ENCODE peak calls at places on chromosomes 7 and 10, in nine cellular contexts. H is spleen; Q is upper lobe of right lung; K is lower lobe of right lung; V is heart right ventricle; W is CD8-positive, alpha-beta T cell; Z is cardiac muscle cell; I is cardiac fibroblast; T is Panc1. X is an unnamed sample.

GRCh38 chr10:98272690-98273453 is 4.9 kb upstream of the LOXL4 start:
- DNase-seq in W (no peak), H (no peak), T (no peak), Q (no peak), K (no peak), I (no peak), V (no peak), Z (no peak), X (no peak)

GRCh38 chr10:75505840-75506506 is 74.5 kb downstream of the LRMDA start:
- DNase-seq in I (no peak), H (no peak), W (no peak), V (no peak), K (no peak), T (no peak), Z (no peak), Q (no peak), X (no peak)

GRCh38 chr10:119253433-119254174 is 46.2 kb downstream of the GRK5 start:
- DNase-seq in V (peak; percentile 73), K (no peak), Q (no peak), H (peak; percentile 65), Z (no peak), T (peak; percentile 92), W (no peak), I (peak; percentile 95), X (no peak)

GRCh38 chr7:114856625-114857024 is 65.3 kb upstream of the MDFIC start:
- DNase-seq in H (no peak), Z (no peak), I (peak; percentile 24), K (no peak), W (no peak), V (no peak), Q (no peak), T (no peak), X (no peak)

GRCh38 chr7:67344481-67345193 is 348.0 kb downstream of the TYW1 start:
- DNase-seq in T (no peak), K (no peak), H (no peak), I (no peak), W (no peak), V (no peak), Q (no peak), Z (no peak), X (no peak)

GRCh38 chr7:27210441-27211083 is 10.7 kb upstream of the HOXA13 start:
- DNase-seq in Z (peak; percentile 47), I (peak; percentile 47), K (no peak), H (peak; percentile 82), T (no peak), W (peak; percentile 47), Q (no peak), V (peak; percentile 44), X (no peak)

GRCh38 chr7:92645531-92646061 is 55.4 kb upstream of the FAM133B start:
- DNase-seq in V (no peak), K (no peak), H (no peak), Q (no peak), T (no peak), Z (no peak), W (no peak), I (peak; percentile 58), X (no peak)

GRCh38 chr7:39670934-39671333 is 47.6 kb downstream of the RALA start:
- DNase-seq in T (no peak), Q (no peak), H (no peak), K (no peak), I (no peak), W (no peak), Z (no peak), V (no peak), X (no peak)

GRCh38 chr10:114379631-114380041 is 24.7 kb downstream of the AFAP1L2 start:
- DNase-seq in T (no peak), K (no peak), W (no peak), V (no peak), H (no peak), Q (no peak), Z (no peak), I (no peak), X (no peak)

GRCh38 chr10:128310966-128311658 is 184.9 kb upstream of the MKI67 start:
- DNase-seq in K (no peak), T (no peak), H (no peak), Z (no peak), Q (no peak), I (no peak), V (no peak), W (no peak), X (no peak)

GRCh38 chr7:94654764-94655561 is 970 bp downstream of the SGCE start:
- DNase-seq in H (no peak), T (no peak), I (peak; percentile 65), W (no peak), Z (peak; percentile 39), Q (no peak), K (no peak), V (peak; percentile 32), X (no peak)

GRCh38 chr10:58237014-58237830 is 30.5 kb downstream of the IPMK start:
- DNase-seq in K (no peak), I (peak; percentile 90), W (no peak), Z (no peak), H (no peak), Q (no peak), V (no peak), T (peak; percentile 39), X (no peak)

GRCh38 chr7:94028768-94029167 is 24.6 kb upstream of the BET1 start:
- DNase-seq in Z (no peak), I (peak; percentile 15), K (no peak), T (no peak), H (no peak), W (no peak), Q (no peak), V (no peak), X (no peak)

GRCh38 chr10:132943555-132944404 is 1.4 kb upstream of the CFAP46 start:
- DNase-seq in V (no peak), Z (no peak), K (no peak), Q (no peak), W (no peak), H (no peak), T (no peak), I (no peak), X (no peak)

GRCh38 chr10:33216661-33217427 is 117.6 kb downstream of the NRP1 start:
- DNase-seq in V (no peak), K (no peak), I (no peak), W (no peak), Q (no peak), Z (no peak), H (no peak), T (peak; percentile 50), X (no peak)

GRCh38 chr7:111329367-111330234 is 232.7 kb downstream of the IMMP2L start:
- DNase-seq in T (no peak), Z (peak; percentile 1), I (peak; percentile 53), K (no peak), H (no peak), V (no peak), Q (no peak), W (no peak), X (no peak)

GRCh38 chr7:25391295-25391861 is 163.1 kb upstream of the NPVF start:
- DNase-seq in V (no peak), T (no peak), W (no peak), I (peak; percentile 61), Z (peak; percentile 29), H (no peak), K (no peak), Q (no peak), X (no peak)

GRCh38 chr7:81064446-81064845 is 145.6 kb upstream of the SEMA3C start:
- DNase-seq in Z (peak; percentile 72), H (no peak), V (no peak), W (no peak), K (no peak), I (peak; percentile 12), Q (no peak), T (no peak), X (no peak)

GRCh38 chr7:98879198-98879988 is 1.1 kb downstream of the TRRAP start:
- DNase-seq in V (no peak), H (peak; percentile 85), W (peak; percentile 64), Z (peak; percentile 8), T (no peak), I (no peak), K (no peak), Q (peak; percentile 66), X (no peak)
- TF ChIP-seq CTCF in V (no peak), H (peak; percentile 60), W (peak; percentile 66), Z (peak; percentile 24), T (no peak), I (no peak), K (peak; percentile 7), Q (no peak), X (no peak)

GRCh38 chr7:79304711-79305110 is 148.8 kb downstream of the MAGI2 start:
- DNase-seq in H (no peak), T (no peak), V (no peak), Q (no peak), W (no peak), I (no peak), K (no peak), Z (no peak), X (no peak)

GRCh38 chr7:79302281-79302680 is 151.2 kb downstream of the MAGI2 start:
- DNase-seq in Z (no peak), T (no peak), Q (no peak), I (no peak), K (no peak), H (no peak), V (no peak), W (no peak), X (no peak)

GRCh38 chr7:79312022-79312421 is 141.4 kb downstream of the MAGI2 start:
- DNase-seq in H (no peak), W (no peak), Z (no peak), V (no peak), Q (no peak), K (no peak), I (no peak), T (no peak), X (no peak)

GRCh38 chr7:79307376-79307775 is 146.1 kb downstream of the MAGI2 start:
- DNase-seq in K (no peak), W (no peak), I (no peak), Z (no peak), V (no peak), Q (no peak), H (no peak), T (no peak), X (no peak)

GRCh38 chr7:79308176-79308575 is 145.3 kb downstream of the MAGI2 start:
- DNase-seq in H (no peak), W (no peak), V (no peak), I (peak; percentile 26), Z (peak; percentile 44), K (no peak), Q (no peak), T (no peak), X (no peak)
- TF ChIP-seq CTCF in H (no peak), W (no peak), V (no peak), I (no peak), Z (peak; percentile 9), K (no peak), Q (no peak), T (peak; percentile 63), X (no peak)

GRCh38 chr7:98826811-98827231 is 43.0 kb downstream of the TMEM130 start:
- DNase-seq in H (no peak), T (no peak), Q (no peak), I (peak; percentile 29), Z (no peak), K (no peak), W (no peak), V (peak; percentile 89), X (no peak)
- TF ChIP-seq CTCF in H (no peak), T (no peak), Q (no peak), I (no peak), Z (no peak), K (no peak), W (no peak), V (peak; percentile 6), X (no peak)

DNA sequence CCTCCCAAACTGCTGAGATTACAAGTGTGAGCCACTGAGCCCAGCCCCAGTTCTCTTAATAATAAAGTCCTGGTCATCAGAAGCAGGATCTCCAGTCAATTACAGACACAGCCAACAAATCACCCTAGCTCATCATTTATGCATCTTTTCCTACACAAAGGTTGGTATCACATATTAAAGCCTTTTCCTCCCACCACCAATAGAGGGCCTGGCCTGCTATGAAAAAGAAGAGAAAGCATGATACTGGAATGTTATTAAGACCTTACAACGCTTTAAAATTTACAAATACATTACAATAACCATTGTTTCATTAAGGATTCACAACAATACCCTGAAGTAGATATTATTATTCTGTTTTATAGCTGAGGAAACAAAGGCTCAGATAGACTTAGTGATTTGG is 25.9 kb downstream of the VAX1 start:
- DNase-seq in V (no peak), T (no peak), K (no peak), I (no peak), Q (no peak), W (no peak), H (no peak), Z (no peak), X (no peak)
- TF ChIP-seq CTCF in V (no peak), T (peak; percentile 81), K (no peak), I (peak; percentile 30), Q (no peak), W (no peak), H (no peak), Z (peak; percentile 42), X (peak; percentile 40)